ENCODE peak calls at places on chromosome 15, in seven cellular contexts. B, T, D, O, V, I and L are unnamed samples.

GRCh38 chr15:66288796-66289195 is 4.6 kb upstream of the DIS3L start:
- DNase-seq in B (no peak), T (peak; percentile 89), D (no peak), O (no peak), V (no peak), I (no peak), L (no peak)

GRCh38 chr15:66830358-66830757 is 128.3 kb downstream of the SMAD6 start:
- DNase-seq in B (peak; percentile 67), T (peak; percentile 46), D (no peak), O (no peak), V (no peak), I (no peak), L (no peak)

GRCh38 chr15:52579852-52580251 is 11.0 kb upstream of the ARPP19 start:
- DNase-seq in B (no peak), T (no peak), D (no peak), O (no peak), V (no peak), I (no peak), L (no peak)

GRCh38 chr15:77496710-77497107 is 76.0 kb downstream of the HMG20A start:
- DNase-seq in B (peak; percentile 66), T (peak; percentile 98), D (peak; percentile 86), O (peak; percentile 78), V (peak; percentile 77), I (peak; percentile 33), L (peak; percentile 73)

GRCh38 chr15:63107895-63108546 is 13.6 kb upstream of the LACTB start:
- DNase-seq in B (peak; percentile 99), T (peak; percentile 98), D (no peak), O (no peak), V (no peak), I (no peak), L (no peak)

GRCh38 chr15:75153084-75153483 is 48.6 kb upstream of the C15orf39 start:
- DNase-seq in B (peak; percentile 4), T (peak; percentile 28), D (peak; percentile 24), O (no peak), V (peak; percentile 71), I (no peak), L (no peak)

GRCh38 chr15:47331796-47332480 is 385.4 kb upstream of the SEMA6D start:
- DNase-seq in B (no peak), T (peak; percentile 88), D (no peak), O (no peak), V (no peak), I (no peak), L (no peak)

GRCh38 chr15:39130556-39131379 is 450.1 kb upstream of the THBS1 start:
- DNase-seq in B (no peak), T (no peak), D (no peak), O (no peak), V (no peak), I (no peak), L (no peak)

GRCh38 chr15:41933771-41934170 is 38.6 kb downstream of the EHD4 start:
- DNase-seq in B (no peak), T (no peak), D (no peak), O (no peak), V (no peak), I (no peak), L (no peak)

GRCh38 chr15:73946795-73947370 is 20.6 kb downstream of the LOXL1 start:
- DNase-seq in B (no peak), T (no peak), D (no peak), O (no peak), V (no peak), I (no peak), L (no peak)

GRCh38 chr15:31571676-31572075 is 245.0 kb downstream of the KLF13 start:
- DNase-seq in B (no peak), T (no peak), D (no peak), O (peak; percentile 3), V (peak; percentile 15), I (no peak), L (no peak)

GRCh38 chr15:31032959-31033358 is 41.5 kb upstream of the MTMR10 start:
- DNase-seq in B (no peak), T (peak; percentile 34), D (no peak), O (no peak), V (no peak), I (no peak), L (no peak)

GRCh38 chr15:43920815-43921214 is 94.0 kb downstream of the WDR76 start:
- DNase-seq in B (no peak), T (no peak), D (no peak), O (no peak), V (no peak), I (no peak), L (no peak)

GRCh38 chr15:70794596-70795310 is 31.4 kb upstream of the UACA start:
- DNase-seq in B (peak; percentile 61), T (no peak), D (no peak), O (no peak), V (no peak), I (no peak), L (no peak)

GRCh38 chr15:67504061-67504460 is 16.9 kb upstream of the C15orf61 start:
- DNase-seq in B (no peak), T (no peak), D (no peak), O (no peak), V (no peak), I (no peak), L (no peak)

GRCh38 chr15:78950906-78951840 is 6.3 kb upstream of the CTSH start:
- DNase-seq in B (peak; percentile 24), T (no peak), D (no peak), O (no peak), V (peak; percentile 21), I (no peak), L (no peak)

GRCh38 chr15:78131295-78132021 is at the start of gene CIB2:
- DNase-seq in B (peak; percentile 68), T (peak; percentile 14), D (peak; percentile 52), O (peak; percentile 82), V (peak; percentile 80), I (peak; percentile 54), L (peak; percentile 47)

GRCh38 chr15:44711089-44711355 is at the start of gene PATL2:
- DNase-seq in B (no peak), T (no peak), D (no peak), O (no peak), V (no peak), I (no peak), L (no peak)

GRCh38 chr15:98525625-98526024 is 122.7 kb upstream of the IGF1R start:
- DNase-seq in B (no peak), T (no peak), D (no peak), O (no peak), V (no peak), I (no peak), L (no peak)

GRCh38 chr15:32718082-32718821 is 448 bp downstream of the GREM1 start:
- DNase-seq in B (no peak), T (no peak), D (peak; percentile 20), O (no peak), V (no peak), I (no peak), L (no peak)

GRCh38 chr15:29765898-29766537 is 56.2 kb downstream of the TJP1 start:
- DNase-seq in B (no peak), T (no peak), D (no peak), O (no peak), V (no peak), I (no peak), L (no peak)

GRCh38 chr15:80849308-80849707 is 70.1 kb downstream of the CEMIP start:
- DNase-seq in B (peak; percentile 91), T (peak; percentile 37), D (no peak), O (no peak), V (no peak), I (no peak), L (no peak)

GRCh38 chr15:90677807-90678790 is 39.0 kb upstream of the BLM start:
- DNase-seq in B (no peak), T (no peak), D (no peak), O (no peak), V (no peak), I (no peak), L (no peak)

GRCh38 chr15:58962662-58963565 is 24.5 kb upstream of the RNF111 start:
- DNase-seq in B (no peak), T (no peak), D (no peak), O (no peak), V (no peak), I (no peak), L (no peak)

GRCh38 chr15:84889991-84890669 is 5.7 kb downstream of the SLC28A1 start:
- DNase-seq in B (no peak), T (no peak), D (no peak), O (no peak), V (no peak), I (no peak), L (no peak)

GRCh38 chr15:91867581-91868026 is 14.1 kb downstream of the SLCO3A1 start:
- DNase-seq in B (peak; percentile 92), T (peak; percentile 86), D (no peak), O (no peak), V (no peak), I (no peak), L (no peak)

GRCh38 chr15:62138124-62138523 is 27.0 kb downstream of the C2CD4B start:
- DNase-seq in B (peak; percentile 49), T (peak; percentile 55), D (no peak), O (no peak), V (no peak), I (no peak), L (no peak)

GRCh38 chr15:80750591-80750990 is 28.6 kb upstream of the CEMIP start:
- DNase-seq in B (no peak), T (no peak), D (peak; percentile 24), O (no peak), V (no peak), I (no peak), L (no peak)

GRCh38 chr15:40807888-40808194 is 568 bp upstream of the DNAJC17 start:
- DNase-seq in B (no peak), T (peak; percentile 13), D (no peak), O (no peak), V (no peak), I (no peak), L (no peak)